ENCODE peak calls at places on chromosomes 13 and 19, in four cellular contexts. One of them, this sample, is unnamed.

GRCh38 chr13:50713849-50714248 is 129.6 kb downstream of the DLEU7 start:
- DNase-seq in stimulated activated CD4-positive, alpha-beta T cell treated with anti-CD3 and anti-CD28 coated beads, Interleukin-1b, Interleukin-23, amount 100 ng/mL, for 24 hours: no peak
- DNase-seq in activated CD4-positive, CD25-positive, alpha-beta regulatory T cell treated with anti-CD3 and anti-CD28 coated beads, Interleukin-2, amount 50 U/mL, for 16 hours: no peak
- DNase-seq in neural crest cell: no peak
- DNase-seq in this sample: no peak

GRCh38 chr13:46698015-46698414 is 98.9 kb downstream of the ESD start:
- DNase-seq in activated CD4-positive, CD25-positive, alpha-beta regulatory T cell treated with anti-CD3 and anti-CD28 coated beads, Interleukin-2, amount 50 U/mL, for 16 hours: no peak
- DNase-seq in neural crest cell: no peak
- DNase-seq in stimulated activated CD4-positive, alpha-beta T cell treated with anti-CD3 and anti-CD28 coated beads, Interleukin-1b, Interleukin-23, amount 100 ng/mL, for 24 hours: no peak
- DNase-seq in this sample: peak; percentile 47

GRCh38 chr13:50981686-50982085 is 72.1 kb downstream of the RNASEH2B start:
- DNase-seq in neural crest cell: no peak
- DNase-seq in activated CD4-positive, CD25-positive, alpha-beta regulatory T cell treated with anti-CD3 and anti-CD28 coated beads, Interleukin-2, amount 50 U/mL, for 16 hours: no peak
- DNase-seq in stimulated activated CD4-positive, alpha-beta T cell treated with anti-CD3 and anti-CD28 coated beads, Interleukin-1b, Interleukin-23, amount 100 ng/mL, for 24 hours: no peak
- DNase-seq in this sample: no peak

GRCh38 chr13:70571221-70571620 is 463.0 kb upstream of the KLHL1 start:
- DNase-seq in stimulated activated CD4-positive, alpha-beta T cell treated with anti-CD3 and anti-CD28 coated beads, Interleukin-1b, Interleukin-23, amount 100 ng/mL, for 24 hours: no peak
- DNase-seq in activated CD4-positive, CD25-positive, alpha-beta regulatory T cell treated with anti-CD3 and anti-CD28 coated beads, Interleukin-2, amount 50 U/mL, for 16 hours: no peak
- DNase-seq in neural crest cell: no peak
- DNase-seq in this sample: no peak

GRCh38 chr19:13024958-13025653 is 29.8 kb downstream of the NFIX start:
- DNase-seq in activated CD4-positive, CD25-positive, alpha-beta regulatory T cell treated with anti-CD3 and anti-CD28 coated beads, Interleukin-2, amount 50 U/mL, for 16 hours: no peak
- DNase-seq in neural crest cell: no peak
- DNase-seq in stimulated activated CD4-positive, alpha-beta T cell treated with anti-CD3 and anti-CD28 coated beads, Interleukin-1b, Interleukin-23, amount 100 ng/mL, for 24 hours: no peak
- DNase-seq in this sample: no peak

GRCh38 chr13:51834581-51835158 is 10.3 kb downstream of the TMEM272 start:
- DNase-seq in neural crest cell: no peak
- DNase-seq in activated CD4-positive, CD25-positive, alpha-beta regulatory T cell treated with anti-CD3 and anti-CD28 coated beads, Interleukin-2, amount 50 U/mL, for 16 hours: no peak
- DNase-seq in stimulated activated CD4-positive, alpha-beta T cell treated with anti-CD3 and anti-CD28 coated beads, Interleukin-1b, Interleukin-23, amount 100 ng/mL, for 24 hours: no peak
- DNase-seq in this sample: no peak

GRCh38 chr19:51274371-51274770 is 23.5 kb downstream of the SIGLECL1 start:
- DNase-seq in stimulated activated CD4-positive, alpha-beta T cell treated with anti-CD3 and anti-CD28 coated beads, Interleukin-1b, Interleukin-23, amount 100 ng/mL, for 24 hours: no peak
- DNase-seq in neural crest cell: no peak
- DNase-seq in activated CD4-positive, CD25-positive, alpha-beta regulatory T cell treated with anti-CD3 and anti-CD28 coated beads, Interleukin-2, amount 50 U/mL, for 16 hours: no peak
- DNase-seq in this sample: no peak

GRCh38 chr19:5172859-5173577 is 167.6 kb downstream of the PTPRS start:
- DNase-seq in stimulated activated CD4-positive, alpha-beta T cell treated with anti-CD3 and anti-CD28 coated beads, Interleukin-1b, Interleukin-23, amount 100 ng/mL, for 24 hours: no peak
- DNase-seq in activated CD4-positive, CD25-positive, alpha-beta regulatory T cell treated with anti-CD3 and anti-CD28 coated beads, Interleukin-2, amount 50 U/mL, for 16 hours: no peak
- DNase-seq in neural crest cell: no peak
- DNase-seq in this sample: no peak

GRCh38 chr13:101751488-101751887 is 299.0 kb downstream of the ITGBL1 start:
- DNase-seq in stimulated activated CD4-positive, alpha-beta T cell treated with anti-CD3 and anti-CD28 coated beads, Interleukin-1b, Interleukin-23, amount 100 ng/mL, for 24 hours: no peak
- DNase-seq in activated CD4-positive, CD25-positive, alpha-beta regulatory T cell treated with anti-CD3 and anti-CD28 coated beads, Interleukin-2, amount 50 U/mL, for 16 hours: no peak
- DNase-seq in neural crest cell: no peak
- DNase-seq in this sample: no peak

GRCh38 chr13:108155185-108156106 is 59.9 kb downstream of the LIG4 start:
- DNase-seq in neural crest cell: peak; percentile 65
- DNase-seq in stimulated activated CD4-positive, alpha-beta T cell treated with anti-CD3 and anti-CD28 coated beads, Interleukin-1b, Interleukin-23, amount 100 ng/mL, for 24 hours: peak; percentile 5
- DNase-seq in activated CD4-positive, CD25-positive, alpha-beta regulatory T cell treated with anti-CD3 and anti-CD28 coated beads, Interleukin-2, amount 50 U/mL, for 16 hours: peak; percentile 32
- DNase-seq in this sample: peak; percentile 18

GRCh38 chr19:29367701-29368306 is 154.9 kb upstream of the UQCRFS1 start:
- DNase-seq in stimulated activated CD4-positive, alpha-beta T cell treated with anti-CD3 and anti-CD28 coated beads, Interleukin-1b, Interleukin-23, amount 100 ng/mL, for 24 hours: no peak
- DNase-seq in activated CD4-positive, CD25-positive, alpha-beta regulatory T cell treated with anti-CD3 and anti-CD28 coated beads, Interleukin-2, amount 50 U/mL, for 16 hours: no peak
- DNase-seq in neural crest cell: no peak
- DNase-seq in this sample: no peak

GRCh38 chr19:11797491-11797890 is 832 bp upstream of the ZNF491 start:
- DNase-seq in activated CD4-positive, CD25-positive, alpha-beta regulatory T cell treated with anti-CD3 and anti-CD28 coated beads, Interleukin-2, amount 50 U/mL, for 16 hours: peak; percentile 53
- DNase-seq in stimulated activated CD4-positive, alpha-beta T cell treated with anti-CD3 and anti-CD28 coated beads, Interleukin-1b, Interleukin-23, amount 100 ng/mL, for 24 hours: peak; percentile 61
- DNase-seq in neural crest cell: peak; percentile 76
- DNase-seq in this sample: peak; percentile 89

GRCh38 chr19:42965204-42965603 is 28.2 kb upstream of the PSG7 start:
- DNase-seq in stimulated activated CD4-positive, alpha-beta T cell treated with anti-CD3 and anti-CD28 coated beads, Interleukin-1b, Interleukin-23, amount 100 ng/mL, for 24 hours: no peak
- DNase-seq in activated CD4-positive, CD25-positive, alpha-beta regulatory T cell treated with anti-CD3 and anti-CD28 coated beads, Interleukin-2, amount 50 U/mL, for 16 hours: no peak
- DNase-seq in neural crest cell: no peak
- DNase-seq in this sample: no peak

GRCh38 chr19:57398868-57399267 is 9.2 kb downstream of the ZNF548 start:
- DNase-seq in activated CD4-positive, CD25-positive, alpha-beta regulatory T cell treated with anti-CD3 and anti-CD28 coated beads, Interleukin-2, amount 50 U/mL, for 16 hours: no peak
- DNase-seq in stimulated activated CD4-positive, alpha-beta T cell treated with anti-CD3 and anti-CD28 coated beads, Interleukin-1b, Interleukin-23, amount 100 ng/mL, for 24 hours: no peak
- DNase-seq in neural crest cell: no peak
- DNase-seq in this sample: no peak

GRCh38 chr19:47693903-47694302 is 19.3 kb upstream of the EHD2 start:
- DNase-seq in activated CD4-positive, CD25-positive, alpha-beta regulatory T cell treated with anti-CD3 and anti-CD28 coated beads, Interleukin-2, amount 50 U/mL, for 16 hours: no peak
- DNase-seq in stimulated activated CD4-positive, alpha-beta T cell treated with anti-CD3 and anti-CD28 coated beads, Interleukin-1b, Interleukin-23, amount 100 ng/mL, for 24 hours: no peak
- DNase-seq in neural crest cell: no peak
- DNase-seq in this sample: no peak

GRCh38 chr13:105466376-105466775 is 1069.1 kb downstream of the EFNB2 start:
- DNase-seq in stimulated activated CD4-positive, alpha-beta T cell treated with anti-CD3 and anti-CD28 coated beads, Interleukin-1b, Interleukin-23, amount 100 ng/mL, for 24 hours: no peak
- DNase-seq in activated CD4-positive, CD25-positive, alpha-beta regulatory T cell treated with anti-CD3 and anti-CD28 coated beads, Interleukin-2, amount 50 U/mL, for 16 hours: no peak
- DNase-seq in neural crest cell: no peak
- DNase-seq in this sample: no peak

GRCh38 chr13:30113983-30114491 is 193.3 kb downstream of the KATNAL1 start:
- DNase-seq in stimulated activated CD4-positive, alpha-beta T cell treated with anti-CD3 and anti-CD28 coated beads, Interleukin-1b, Interleukin-23, amount 100 ng/mL, for 24 hours: no peak
- DNase-seq in activated CD4-positive, CD25-positive, alpha-beta regulatory T cell treated with anti-CD3 and anti-CD28 coated beads, Interleukin-2, amount 50 U/mL, for 16 hours: no peak
- DNase-seq in neural crest cell: no peak
- DNase-seq in this sample: peak; percentile 36

GRCh38 chr13:67229438-67230242 is 496 bp downstream of the PCDH9 start:
- DNase-seq in activated CD4-positive, CD25-positive, alpha-beta regulatory T cell treated with anti-CD3 and anti-CD28 coated beads, Interleukin-2, amount 50 U/mL, for 16 hours: no peak
- DNase-seq in neural crest cell: no peak
- DNase-seq in stimulated activated CD4-positive, alpha-beta T cell treated with anti-CD3 and anti-CD28 coated beads, Interleukin-1b, Interleukin-23, amount 100 ng/mL, for 24 hours: no peak
- DNase-seq in this sample: no peak

GRCh38 chr19:18761531-18762110 is 29.5 kb downstream of the COMP start:
- DNase-seq in stimulated activated CD4-positive, alpha-beta T cell treated with anti-CD3 and anti-CD28 coated beads, Interleukin-1b, Interleukin-23, amount 100 ng/mL, for 24 hours: no peak
- DNase-seq in neural crest cell: no peak
- DNase-seq in activated CD4-positive, CD25-positive, alpha-beta regulatory T cell treated with anti-CD3 and anti-CD28 coated beads, Interleukin-2, amount 50 U/mL, for 16 hours: no peak
- DNase-seq in this sample: no peak

GRCh38 chr13:29573190-29573589 is 22.3 kb downstream of the SLC7A1 start:
- DNase-seq in activated CD4-positive, CD25-positive, alpha-beta regulatory T cell treated with anti-CD3 and anti-CD28 coated beads, Interleukin-2, amount 50 U/mL, for 16 hours: no peak
- DNase-seq in neural crest cell: no peak
- DNase-seq in stimulated activated CD4-positive, alpha-beta T cell treated with anti-CD3 and anti-CD28 coated beads, Interleukin-1b, Interleukin-23, amount 100 ng/mL, for 24 hours: no peak
- DNase-seq in this sample: no peak

GRCh38 chr13:33033361-33033812 is 17.2 kb downstream of the KL start:
- DNase-seq in stimulated activated CD4-positive, alpha-beta T cell treated with anti-CD3 and anti-CD28 coated beads, Interleukin-1b, Interleukin-23, amount 100 ng/mL, for 24 hours: no peak
- DNase-seq in neural crest cell: no peak
- DNase-seq in activated CD4-positive, CD25-positive, alpha-beta regulatory T cell treated with anti-CD3 and anti-CD28 coated beads, Interleukin-2, amount 50 U/mL, for 16 hours: no peak
- DNase-seq in this sample: no peak

GRCh38 chr13:77372275-77372674 is 45.4 kb upstream of the MYCBP2 start:
- DNase-seq in neural crest cell: no peak
- DNase-seq in activated CD4-positive, CD25-positive, alpha-beta regulatory T cell treated with anti-CD3 and anti-CD28 coated beads, Interleukin-2, amount 50 U/mL, for 16 hours: no peak
- DNase-seq in stimulated activated CD4-positive, alpha-beta T cell treated with anti-CD3 and anti-CD28 coated beads, Interleukin-1b, Interleukin-23, amount 100 ng/mL, for 24 hours: no peak
- DNase-seq in this sample: no peak

This sample was measured in uterus.